ENCODE peak calls at places on chromosome 1, in eight cellular contexts. U is A673, H is endothelial cell of umbilical vein, O is ascending aorta, I is GM06990, T is fibroblast of lung, K is H9, S is heart left ventricle. Q is an unnamed sample.

GRCh38 chr1:8915446-8915845 is 30.2 kb upstream of the CA6 start:
- DNase-seq in U (no peak), H (no peak), O (no peak), I (no peak), T (no peak), K (no peak), S (no peak), Q (no peak)

GRCh38 chr1:153771841-153772593 is 3.2 kb upstream of the SLC27A3 start:
- DNase-seq in U (peak; percentile 39), H (peak; percentile 41), O (no peak), I (no peak), T (no peak), K (peak; percentile 76), S (no peak), Q (no peak)

GRCh38 chr1:186738896-186739295 is 58.7 kb upstream of the PTGS2 start:
- DNase-seq in U (no peak), H (no peak), O (no peak), I (peak; percentile 74), T (no peak), K (no peak), S (no peak), Q (peak; percentile 26)

GRCh38 chr1:91872560-91873081 is 13.3 kb downstream of the TGFBR3 start:
- DNase-seq in U (no peak), H (no peak), O (no peak), I (no peak), T (peak; percentile 64), K (no peak), S (no peak), Q (no peak)

GRCh38 chr1:32208463-32208862 is 426 bp upstream of the DCDC2B start:
- DNase-seq in U (no peak), H (no peak), O (no peak), I (no peak), T (no peak), K (no peak), S (no peak), Q (no peak)

GRCh38 chr1:33337994-33338494 is 17.1 kb upstream of the A3GALT2 start:
- DNase-seq in U (no peak), H (no peak), O (no peak), I (no peak), T (peak; percentile 75), K (no peak), S (no peak), Q (no peak)

GRCh38 chr1:29254346-29254745 is 18.0 kb downstream of the PTPRU start:
- DNase-seq in U (no peak), H (no peak), O (no peak), I (no peak), T (peak; percentile 58), K (no peak), S (no peak), Q (no peak)

GRCh38 chr1:10779201-10779600 is 17.2 kb downstream of the CASZ1 start:
- DNase-seq in U (peak; percentile 66), H (no peak), O (no peak), I (no peak), T (peak; percentile 76), K (no peak), S (peak; percentile 84), Q (no peak)

GRCh38 chr1:52288286-52288685 is 77.7 kb downstream of the CC2D1B start:
- DNase-seq in U (peak; percentile 34), H (no peak), O (no peak), I (no peak), T (peak; percentile 73), K (no peak), S (no peak), Q (no peak)

DNA sequence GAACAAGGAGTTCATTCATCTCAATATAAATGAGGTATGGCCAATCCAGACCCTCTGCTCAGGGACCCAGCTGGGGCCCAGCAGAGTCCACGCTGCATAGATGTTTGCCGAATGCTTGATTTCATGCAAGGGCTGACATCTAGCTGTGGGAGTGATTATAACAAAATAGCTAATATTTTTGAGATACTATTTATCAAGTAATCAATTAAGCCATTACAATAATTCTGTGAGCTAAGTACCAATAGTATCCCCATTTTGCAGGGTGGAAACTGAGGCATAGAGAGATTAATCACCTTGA is 50.9 kb downstream of the CAPN9 start:
- DNase-seq in U (no peak), H (no peak), O (no peak), I (no peak), T (no peak), K (no peak), S (no peak), Q (no peak)
- TF ChIP-seq CTCF in U (no peak), H (no peak), O (no peak), I (no peak), T (peak; percentile 1), K (peak; percentile 5), S (peak; percentile 32), Q (no peak)

GRCh38 chr1:151196292-151196800 is 2.0 kb upstream of the PIP5K1A start:
- DNase-seq in U (peak; percentile 95), H (peak; percentile 86), O (peak; percentile 83), I (peak; percentile 33), T (peak; percentile 82), K (peak; percentile 35), S (peak; percentile 57), Q (peak; percentile 49)
- TF ChIP-seq CTCF in U (peak; percentile 75), H (peak; percentile 35), O (peak; percentile 49), I (peak; percentile 49), T (peak; percentile 60), K (peak; percentile 52), S (peak; percentile 71), Q (no peak)

DNA sequence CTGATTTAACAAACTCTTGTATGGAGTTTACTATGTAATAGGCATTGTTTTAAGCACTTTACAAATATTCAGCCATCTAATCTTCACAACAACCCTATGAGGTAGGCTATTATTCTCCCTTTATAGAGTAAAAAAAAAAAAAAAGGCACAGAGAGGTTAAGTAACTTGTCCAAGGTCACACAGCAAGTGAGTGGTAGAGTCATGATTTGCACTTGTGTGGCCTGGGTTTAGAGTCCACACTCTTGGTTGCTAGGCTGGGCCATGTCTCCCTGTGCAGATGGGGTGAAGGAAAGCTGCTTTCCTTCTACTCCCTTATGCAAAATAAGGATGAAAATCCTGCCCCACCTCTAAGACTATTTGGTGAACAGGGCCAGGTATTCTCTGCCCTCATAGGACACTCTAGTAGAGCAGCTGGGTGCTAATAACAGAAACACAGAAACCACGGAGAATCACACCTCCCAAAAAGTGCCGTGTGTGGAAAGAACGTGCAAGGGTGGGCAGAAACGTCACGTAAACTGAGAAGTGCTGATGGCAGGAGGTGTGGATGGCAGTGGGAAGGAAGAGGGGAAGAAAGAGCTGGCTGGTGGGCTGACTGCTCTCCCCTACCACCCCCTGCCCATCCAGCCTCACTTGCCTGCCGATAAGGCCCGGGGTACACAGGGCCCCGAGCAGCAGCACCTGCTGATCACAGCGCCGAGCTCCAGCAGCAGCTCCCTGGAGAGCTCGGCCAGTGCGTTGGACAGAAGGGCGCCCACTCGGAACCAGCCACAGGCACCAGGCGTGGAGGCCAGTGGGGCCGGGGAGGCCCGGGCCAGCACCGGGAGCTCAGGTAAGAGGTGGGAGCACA is 28.3 kb upstream of the VPS13D start:
- DNase-seq in U (no peak), H (no peak), O (no peak), I (no peak), T (no peak), K (no peak), S (no peak), Q (no peak)
- TF ChIP-seq CTCF in U (no peak), H (no peak), O (no peak), I (no peak), T (no peak), K (no peak), S (no peak), Q (no peak)

GRCh38 chr1:15583016-15583706 is 1.7 kb downstream of the AGMAT start:
- DNase-seq in U (no peak), H (no peak), O (no peak), I (no peak), T (no peak), K (no peak), S (no peak), Q (no peak)

GRCh38 chr1:15578921-15579682 is 5.7 kb downstream of the AGMAT start:
- DNase-seq in U (no peak), H (no peak), O (no peak), I (peak; percentile 39), T (no peak), K (no peak), S (no peak), Q (peak; percentile 45)

GRCh38 chr1:15579683-15580047 is 5.2 kb downstream of the AGMAT start:
- DNase-seq in U (no peak), H (no peak), O (no peak), I (no peak), T (no peak), K (no peak), S (no peak), Q (peak; percentile 63)

GRCh38 chr1:15584489-15585363 is at the start of gene AGMAT:
- DNase-seq in U (peak; percentile 29), H (peak; percentile 16), O (no peak), I (peak; percentile 80), T (peak; percentile 51), K (peak; percentile 91), S (no peak), Q (peak; percentile 87)
- TF ChIP-seq CTCF in U (no peak), H (peak; percentile 25), O (no peak), I (peak; percentile 33), T (peak; percentile 10), K (peak; percentile 71), S (peak; percentile 25), Q (no peak)

GRCh38 chr1:201025571-201026002 is 2.1 kb upstream of the KIF21B start:
- DNase-seq in U (no peak), H (peak; percentile 47), O (no peak), I (peak; percentile 59), T (peak; percentile 61), K (peak; percentile 66), S (no peak), Q (peak; percentile 58)
- TF ChIP-seq CTCF in U (peak; percentile 30), H (peak; percentile 34), O (peak; percentile 15), I (peak; percentile 54), T (no peak), K (peak; percentile 65), S (peak; percentile 25), Q (no peak)

GRCh38 chr1:234611799-234612351 is 1.9 kb upstream of the IRF2BP2 start:
- DNase-seq in U (no peak), H (no peak), O (peak; percentile 90), I (peak; percentile 66), T (no peak), K (peak; percentile 42), S (peak; percentile 57), Q (peak; percentile 36)
- TF ChIP-seq CTCF in U (no peak), H (no peak), O (no peak), I (no peak), T (no peak), K (no peak), S (no peak), Q (no peak)

DNA sequence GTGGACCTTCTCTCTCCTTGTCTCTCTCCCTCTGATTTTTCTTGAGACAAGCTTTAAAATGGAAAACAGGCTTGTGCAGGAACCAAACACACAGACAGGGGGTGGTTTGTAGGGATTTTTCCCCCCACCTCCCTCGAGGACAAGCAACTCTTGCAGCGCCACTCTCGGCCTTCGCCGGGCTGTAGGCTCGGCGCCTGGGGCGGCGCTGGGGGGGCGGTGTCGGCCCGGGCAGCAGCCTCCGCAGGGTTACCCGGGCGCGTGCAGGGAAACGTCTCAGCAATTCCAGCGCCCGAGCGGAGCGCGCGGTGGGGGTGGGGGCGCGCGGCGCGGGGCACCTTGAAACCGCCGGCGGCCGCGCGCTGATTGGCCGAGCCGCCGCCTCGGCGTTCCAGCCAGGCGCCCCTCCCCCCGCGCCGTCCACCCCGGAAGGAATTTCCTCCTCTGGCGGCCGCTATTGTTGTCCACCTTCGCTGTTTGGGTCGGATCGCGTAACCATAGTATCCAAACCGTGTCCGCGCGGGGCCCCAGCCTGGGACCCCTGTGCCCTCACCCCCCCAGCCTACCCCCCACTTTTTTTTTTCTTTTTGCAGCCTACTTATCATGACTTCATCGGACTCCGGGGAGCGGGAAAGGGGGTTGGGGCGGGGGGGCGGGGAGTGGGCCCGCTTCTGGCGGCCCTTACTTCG is 59.8 kb upstream of the ACOT11 start:
- DNase-seq in U (peak; percentile 94), H (peak; percentile 87), O (peak; percentile 96), I (peak; percentile 86), T (peak; percentile 83), K (peak; percentile 95), S (peak; percentile 93), Q (peak; percentile 93)
- TF ChIP-seq CTCF in U (no peak), H (no peak), O (peak; percentile 9), I (no peak), T (no peak), K (peak; percentile 21), S (peak; percentile 34), Q (no peak)